ENCODE peak calls at places on chromosomes 4 and X, in seven cellular contexts. P is HTR-8/SVneo; L is NCI-H345; E is fibroblast of mammary gland; H is glutamatergic neuron; A is stimulated activated CD4-positive, alpha-beta T cell treated with anti-CD3 and anti-CD28 coated beads, Interleukin-2, amount 100 ng/mL, for 48 hours; W is NCI-H1092 treated with DMSO at 0.1 percent for 48 hours. C is an unnamed sample.

GRCh38 chr4:76694056-76694455 is 203.9 kb downstream of the SOWAHB start:
- DNase-seq in L (no peak), W (no peak), E (no peak), A (no peak), P (no peak), H (no peak), C (no peak)

GRCh38 chr4:84456157-84456556 is 42.9 kb downstream of the NKX6-1 start:
- DNase-seq in E (no peak), P (no peak), L (no peak), H (no peak), W (no peak), A (no peak), C (no peak)

GRCh38 chrX:120450163-120450562 is 18.9 kb downstream of the LAMP2 start:
- DNase-seq in A (no peak), H (no peak), L (no peak), P (no peak), E (no peak), W (no peak), C (no peak)

GRCh38 chr4:20317424-20317985 is 65.8 kb downstream of the SLIT2 start:
- DNase-seq in A (no peak), P (no peak), L (no peak), H (no peak), W (no peak), E (no peak), C (no peak)

GRCh38 chrX:70030242-70030823 is 19.4 kb downstream of the AWAT2 start:
- DNase-seq in L (peak), H (peak), P (peak), A (peak), W (peak), E (peak), C (no peak)

GRCh38 chr4:41839945-41840854 is 91.7 kb upstream of the PHOX2B start:
- DNase-seq in P (no peak), H (no peak), A (no peak), W (no peak), E (no peak), L (no peak), C (no peak)

GRCh38 chr4:188160406-188160805 is 21.2 kb downstream of the TRIML1 start:
- DNase-seq in A (no peak), E (no peak), W (no peak), L (no peak), P (no peak), H (peak), C (no peak)

GRCh38 chrX:27555514-27555913 is 34.6 kb upstream of the DCAF8L2 start:
- DNase-seq in A (no peak), E (peak), L (peak), H (no peak), W (no peak), P (peak), C (no peak)

GRCh38 chrX:129706395-129707072 is 32.2 kb upstream of the XPNPEP2 start:
- DNase-seq in E (no peak), P (no peak), W (peak), L (peak), A (no peak), H (no peak), C (no peak)

GRCh38 chr4:81806485-81806884 is 334.8 kb upstream of the RASGEF1B start:
- DNase-seq in W (no peak), L (no peak), E (no peak), P (no peak), A (no peak), H (no peak), C (no peak)

GRCh38 chr4:24067781-24068193 is 177.9 kb upstream of the PPARGC1A start:
- DNase-seq in A (no peak), H (peak), L (no peak), W (no peak), E (peak), P (no peak), C (no peak)

GRCh38 chrX:35076061-35076460 is 133.5 kb downstream of the FAM47B start:
- DNase-seq in A (no peak), H (no peak), P (no peak), W (no peak), E (peak), L (no peak), C (no peak)

GRCh38 chr4:157271166-157271869 is 50.8 kb downstream of the GRIA2 start:
- DNase-seq in P (no peak), H (no peak), W (no peak), A (no peak), L (no peak), E (peak), C (no peak)

GRCh38 chrX:18041656-18042055 is 179.0 kb downstream of the BEND2 start:
- DNase-seq in L (no peak), P (no peak), A (no peak), H (no peak), W (no peak), E (no peak), C (no peak)

GRCh38 chr4:8228319-8229250 is 29.5 kb downstream of the SH3TC1 start:
- DNase-seq in W (peak), P (peak), E (peak), L (peak), H (no peak), A (peak), C (peak)

GRCh38 chr4:36502350-36502749 is 220.9 kb downstream of the DTHD1 start:
- DNase-seq in A (no peak), P (no peak), E (no peak), L (no peak), H (no peak), W (no peak), C (no peak)

GRCh38 chr4:106676173-106676921 is 307.8 kb upstream of the GIMD1 start:
- DNase-seq in E (peak), L (no peak), W (no peak), H (no peak), A (no peak), P (no peak), C (no peak)

GRCh38 chrX:136162827-136163427 is 15.6 kb downstream of the FHL1 start:
- DNase-seq in W (no peak), P (no peak), A (peak), E (peak), L (peak), H (peak), C (peak)

GRCh38 chrX:150253946-150254615 is 109.0 kb upstream of the MAMLD1 start:
- DNase-seq in W (no peak), E (no peak), P (no peak), L (no peak), A (no peak), H (no peak), C (no peak)

GRCh38 chr4:70880739-70881138 is 21.4 kb upstream of the MOB1B start:
- DNase-seq in L (no peak), H (no peak), A (no peak), P (no peak), W (no peak), E (no peak), C (no peak)

GRCh38 chr4:7929530-7929951 is 10.1 kb downstream of the AFAP1 start:
- DNase-seq in E (no peak), A (no peak), L (no peak), P (no peak), H (no peak), W (no peak), C (peak)

GRCh38 chr4:111136438-111136837 is 513.6 kb upstream of the PITX2 start:
- DNase-seq in H (no peak), A (no peak), E (peak), P (no peak), L (peak), W (no peak), C (no peak)

GRCh38 chr4:3851211-3851610 is 85.0 kb downstream of the ADRA2C start:
- DNase-seq in W (no peak), E (peak), L (peak), P (no peak), H (peak), A (no peak), C (no peak)

GRCh38 chr4:2761035-2761923 is 5.1 kb upstream of the TNIP2 start:
- DNase-seq in W (no peak), H (no peak), L (no peak), A (no peak), E (no peak), P (no peak), C (peak)

GRCh38 chr4:152112887-152113286 is 352.1 kb upstream of the GATB start:
- DNase-seq in A (no peak), L (no peak), E (no peak), H (no peak), W (no peak), P (no peak), C (no peak)

GRCh38 chr4:100391913-100392312 is 125.9 kb downstream of the EMCN start:
- DNase-seq in A (no peak), L (no peak), P (no peak), E (peak), H (no peak), W (no peak), C (no peak)

GRCh38 chr4:98626350-98626749 is 32.1 kb downstream of the TSPAN5 start:
- DNase-seq in A (no peak), W (no peak), H (no peak), L (no peak), E (peak), P (peak), C (no peak)

GRCh38 chr4:16264798-16265197 is 38.5 kb upstream of the TAPT1 start:
- DNase-seq in H (no peak), L (peak), P (peak), E (peak), A (no peak), W (peak), C (no peak)

GRCh38 chr4:172105918-172106317 is 292.7 kb downstream of the GALNTL6 start:
- DNase-seq in P (no peak), W (no peak), L (no peak), E (no peak), A (no peak), H (no peak), C (no peak)

GRCh38 chrX:69031181-69031580 is 134.1 kb downstream of the PJA1 start:
- DNase-seq in A (no peak), H (no peak), L (no peak), P (no peak), E (peak), W (no peak), C (no peak)

GRCh38 chrX:79556750-79557149 is 189.6 kb upstream of the ITM2A start:
- DNase-seq in P (no peak), L (no peak), W (no peak), E (no peak), A (no peak), H (no peak), C (no peak)

GRCh38 chr4:39032218-39033085 is at the start of gene TMEM156:
- DNase-seq in H (no peak), W (no peak), E (peak), P (no peak), L (peak), A (peak), C (no peak)

GRCh38 chr4:1234811-1235292 is 14.1 kb downstream of the CTBP1 start:
- DNase-seq in A (no peak), P (no peak), H (no peak), E (no peak), L (no peak), W (no peak), C (peak)

GRCh38 chr4:3344596-3344995 is 51.8 kb downstream of the RGS12 start:
- DNase-seq in P (no peak), H (no peak), E (no peak), L (no peak), A (no peak), W (no peak), C (no peak)

GRCh38 chr4:123017636-123018390 is 95.4 kb upstream of the NUDT6 start:
- DNase-seq in L (no peak), E (peak), W (no peak), P (peak), A (no peak), H (no peak), C (no peak)

GRCh38 chr4:151715881-151716280 is 44.9 kb downstream of the GATB start:
- DNase-seq in E (no peak), H (peak), A (no peak), P (no peak), L (peak), W (no peak), C (no peak)

C was measured in sigmoid colon.